ENCODE peak calls at places on chromosomes 11 and 22, in ten cellular contexts. F, B, D, A, T, X, C, R, Z and N are unnamed samples.

GRCh38 chr11:1341928-1342524 is 32.6 kb upstream of the TOLLIP start:
- DNase-seq in F (peak), B (no peak), D (no peak), A (no peak), T (no peak), X (peak), C (no peak), R (no peak), Z (peak), N (no peak)

GRCh38 chr11:133978816-133979215 is 22.0 kb upstream of the IGSF9B start:
- DNase-seq in F (no peak), B (no peak), D (no peak), A (no peak), T (no peak), X (no peak), C (no peak), R (no peak), Z (peak), N (no peak)

GRCh38 chr11:126993599-126993998 is 7.0 kb downstream of the KIRREL3 start:
- DNase-seq in F (no peak), B (no peak), D (no peak), A (no peak), T (no peak), X (no peak), C (no peak), R (no peak), Z (peak), N (no peak)

GRCh38 chr11:92211576-92212167 is 12.9 kb upstream of the FAT3 start:
- DNase-seq in F (peak), B (peak), D (peak), A (peak), T (no peak), X (peak), C (peak), R (no peak), Z (peak), N (peak)

GRCh38 chr11:86245369-86246292 is 1.1 kb downstream of the EED start:
- DNase-seq in F (peak), B (peak), D (no peak), A (no peak), T (peak), X (no peak), C (peak), R (peak), Z (peak), N (peak)

GRCh38 chr11:112345166-112345565 is 84.5 kb upstream of the PLET1 start:
- DNase-seq in F (no peak), B (no peak), D (no peak), A (no peak), T (no peak), X (no peak), C (no peak), R (no peak), Z (no peak), N (no peak)

GRCh38 chr11:126443120-126443519 is 87.6 kb downstream of the ST3GAL4 start:
- DNase-seq in F (no peak), B (no peak), D (no peak), A (no peak), T (no peak), X (no peak), C (no peak), R (no peak), Z (no peak), N (no peak)

GRCh38 chr11:73072935-73073481 is 69.1 kb downstream of the FCHSD2 start:
- DNase-seq in F (peak), B (no peak), D (no peak), A (no peak), T (no peak), X (no peak), C (peak), R (no peak), Z (peak), N (no peak)

GRCh38 chr11:88594274-88594950 is 256.9 kb upstream of the CTSC start:
- DNase-seq in F (no peak), B (no peak), D (no peak), A (no peak), T (no peak), X (no peak), C (no peak), R (no peak), Z (no peak), N (no peak)

GRCh38 chr11:6096417-6096816 is 11.1 kb upstream of the OR56B4 start:
- DNase-seq in F (no peak), B (no peak), D (no peak), A (no peak), T (no peak), X (no peak), C (peak), R (no peak), Z (no peak), N (no peak)

GRCh38 chr22:27383896-27384295 is 417.7 kb downstream of the MN1 start:
- DNase-seq in F (no peak), B (no peak), D (no peak), A (no peak), T (no peak), X (no peak), C (no peak), R (no peak), Z (no peak), N (no peak)

GRCh38 chr22:27381552-27381951 is 420.0 kb downstream of the MN1 start:
- DNase-seq in F (peak), B (no peak), D (no peak), A (no peak), T (no peak), X (no peak), C (no peak), R (no peak), Z (no peak), N (no peak)

GRCh38 chr22:27380826-27381225 is 420.7 kb downstream of the MN1 start:
- DNase-seq in F (peak), B (no peak), D (no peak), A (no peak), T (no peak), X (no peak), C (no peak), R (no peak), Z (no peak), N (no peak)

GRCh38 chr22:27382947-27383346 is 418.6 kb downstream of the MN1 start:
- DNase-seq in F (no peak), B (no peak), D (no peak), A (no peak), T (no peak), X (no peak), C (no peak), R (no peak), Z (no peak), N (no peak)

DNA sequence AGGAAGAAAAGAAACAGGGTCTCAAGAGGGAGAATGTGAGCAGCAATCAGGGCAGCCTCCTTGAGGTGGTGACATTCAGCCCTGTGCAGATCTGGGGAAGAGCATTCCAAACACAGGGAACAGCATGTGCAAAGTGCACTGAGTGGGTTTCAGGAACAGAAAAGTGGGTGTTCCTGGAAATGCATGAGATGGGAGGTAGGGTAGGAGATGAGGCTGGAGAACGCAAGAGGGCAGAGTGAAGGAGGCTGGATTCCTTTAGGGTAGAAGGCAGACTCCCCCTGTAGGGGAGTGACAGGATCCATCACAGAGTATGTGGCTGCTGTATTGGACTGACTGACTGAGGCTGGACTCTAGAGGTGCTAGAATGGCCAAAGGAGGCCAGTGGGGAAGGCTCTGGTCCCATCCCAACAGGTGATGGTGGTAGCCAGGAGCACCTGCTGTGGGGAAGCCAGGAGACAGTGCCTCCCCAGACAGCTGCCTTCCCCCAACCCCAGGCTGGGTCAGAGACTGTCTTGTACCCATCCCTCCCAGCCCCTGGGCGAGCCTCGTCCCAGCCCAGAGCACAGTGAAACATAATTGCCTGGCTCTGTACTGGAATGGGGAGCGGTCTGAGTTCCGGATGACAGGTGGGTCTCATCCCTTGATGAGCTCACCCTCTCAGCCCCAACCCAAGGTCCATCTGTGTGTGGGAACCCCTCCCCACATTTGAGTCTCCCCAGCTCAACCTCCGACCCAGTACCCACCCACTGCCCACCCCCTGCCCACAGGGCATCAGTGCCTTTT is 419.4 kb downstream of the MN1 start:
- DNase-seq in F (no peak), B (peak), D (no peak), A (no peak), T (no peak), X (no peak), C (no peak), R (no peak), Z (no peak), N (no peak)
- TF ChIP-seq CTCF in F (no peak), B (peak), D (no peak), A (no peak), T (no peak), X (no peak), C (no peak), R (no peak), Z (no peak), N (no peak)

GRCh38 chr11:83680351-83680750 is 394.2 kb upstream of the CCDC90B start:
- DNase-seq in F (peak), B (no peak), D (no peak), A (no peak), T (no peak), X (no peak), C (peak), R (no peak), Z (no peak), N (no peak)

GRCh38 chr11:83684071-83684470 is 397.9 kb upstream of the CCDC90B start:
- DNase-seq in F (no peak), B (peak), D (no peak), A (no peak), T (no peak), X (no peak), C (no peak), R (no peak), Z (no peak), N (no peak)

GRCh38 chr11:83681944-83682644 is 395.9 kb upstream of the CCDC90B start:
- DNase-seq in F (peak), B (no peak), D (no peak), A (no peak), T (no peak), X (no peak), C (no peak), R (peak), Z (no peak), N (no peak)

GRCh38 chr11:83682645-83682973 is 396.4 kb upstream of the CCDC90B start:
- DNase-seq in F (no peak), B (no peak), D (no peak), A (no peak), T (no peak), X (no peak), C (peak), R (no peak), Z (no peak), N (no peak)

GRCh38 chr11:83681045-83681781 is 395.0 kb upstream of the CCDC90B start:
- DNase-seq in F (peak), B (no peak), D (no peak), A (no peak), T (no peak), X (no peak), C (no peak), R (peak), Z (no peak), N (no peak)
- H3K4me3 ChIP-seq in F (peak), B (no peak), D (peak), A (no peak), T (no peak), X (no peak), C (no peak), R (no peak), Z (no peak), N (no peak)

DNA sequence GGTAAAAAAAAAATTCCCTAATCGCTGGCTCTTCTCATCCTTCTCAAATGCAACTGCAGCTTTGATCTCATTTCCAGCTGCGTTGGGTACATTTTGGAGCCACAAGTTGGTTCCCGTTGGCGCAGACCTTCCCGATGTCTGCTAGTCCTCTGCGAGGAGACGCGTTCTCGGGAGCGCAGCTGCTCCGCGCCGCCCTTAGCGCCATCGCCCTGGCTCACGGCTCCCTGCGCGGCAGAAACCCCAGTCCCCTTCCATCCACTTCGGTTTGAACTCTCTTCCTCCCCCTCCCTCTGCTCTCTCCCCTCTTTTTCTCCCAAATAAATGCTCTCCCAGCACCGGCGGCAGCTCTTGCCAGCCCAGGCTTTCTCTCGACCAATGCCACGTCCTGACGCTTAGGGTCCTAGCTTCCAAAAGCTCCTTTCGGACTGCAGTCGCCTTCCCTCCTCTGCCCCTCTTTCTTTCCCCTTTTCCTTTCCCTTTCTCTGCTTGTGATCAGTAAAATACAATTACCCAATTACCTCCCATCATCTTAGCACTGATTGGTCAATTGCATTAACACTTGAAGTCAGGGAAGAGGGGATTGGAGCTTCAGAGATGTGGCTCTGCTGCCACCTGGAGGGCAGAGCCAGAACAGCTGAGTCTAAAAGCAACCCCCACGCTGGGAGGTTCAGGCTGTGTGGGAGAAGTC is 1165.7 kb downstream of the LRRC4C start:
- DNase-seq in F (peak), B (peak), D (peak), A (peak), T (peak), X (peak), C (peak), R (peak), Z (peak), N (peak)
- H3K27ac ChIP-seq in F (peak), B (no peak), D (no peak), A (no peak), T (peak), X (no peak), C (no peak), R (peak), Z (peak), N (no peak)

GRCh38 chr11:62591448-62592215 is at the start of gene TUT1:
- DNase-seq in F (peak), B (peak), D (peak), A (peak), T (peak), X (peak), C (peak), R (peak), Z (peak), N (peak)

GRCh38 chr11:62595124-62595523 is 3.8 kb upstream of the TUT1 start:
- DNase-seq in F (no peak), B (no peak), D (no peak), A (no peak), T (no peak), X (no peak), C (no peak), R (no peak), Z (no peak), N (no peak)

GRCh38 chr11:62592989-62593421 is 1.7 kb upstream of the TUT1 start:
- DNase-seq in F (no peak), B (no peak), D (no peak), A (no peak), T (no peak), X (no peak), C (no peak), R (no peak), Z (no peak), N (no peak)

GRCh38 chr11:62593434-62594044 is 2.2 kb upstream of the TUT1 start:
- DNase-seq in F (peak), B (peak), D (peak), A (peak), T (peak), X (peak), C (peak), R (peak), Z (peak), N (peak)

GRCh38 chr11:62592216-62592815 is 993 bp upstream of the TUT1 start:
- DNase-seq in F (no peak), B (no peak), D (peak), A (no peak), T (no peak), X (no peak), C (no peak), R (no peak), Z (no peak), N (no peak)
- TF ChIP-seq CTCF in F (no peak), B (no peak), D (no peak), A (no peak), T (no peak), X (no peak), C (no peak), R (no peak), Z (no peak), N (no peak)

GRCh38 chr22:35337932-35338331 is 38.2 kb downstream of the TOM1 start:
- DNase-seq in F (no peak), B (peak), D (peak), A (no peak), T (no peak), X (no peak), C (no peak), R (no peak), Z (no peak), N (peak)

GRCh38 chr22:35334010-35334409 is 34.3 kb downstream of the TOM1 start:
- DNase-seq in F (no peak), B (no peak), D (no peak), A (no peak), T (no peak), X (no peak), C (no peak), R (no peak), Z (no peak), N (no peak)

GRCh38 chr22:35335468-35335867 is 35.8 kb downstream of the TOM1 start:
- DNase-seq in F (no peak), B (no peak), D (no peak), A (no peak), T (no peak), X (no peak), C (no peak), R (no peak), Z (no peak), N (no peak)

GRCh38 chr22:35333220-35333619 is 33.5 kb downstream of the TOM1 start:
- DNase-seq in F (no peak), B (no peak), D (no peak), A (no peak), T (no peak), X (no peak), C (no peak), R (no peak), Z (no peak), N (no peak)

GRCh38 chr22:35335936-35336781 is 36.5 kb downstream of the TOM1 start:
- DNase-seq in F (no peak), B (no peak), D (peak), A (peak), T (no peak), X (no peak), C (no peak), R (no peak), Z (no peak), N (no peak)
- H3K4me3 ChIP-seq in F (no peak), B (no peak), D (no peak), A (no peak), T (no peak), X (no peak), C (no peak), R (no peak), Z (no peak), N (no peak)

GRCh38 chr11:315516-315994 is 1.7 kb downstream of the IFITM1 start:
- DNase-seq in F (no peak), B (no peak), D (peak), A (no peak), T (no peak), X (no peak), C (no peak), R (no peak), Z (no peak), N (no peak)

GRCh38 chr11:316891-317291 is 3.1 kb downstream of the IFITM1 start:
- DNase-seq in F (no peak), B (no peak), D (no peak), A (no peak), T (no peak), X (no peak), C (no peak), R (no peak), Z (no peak), N (no peak)

GRCh38 chr11:315051-315481 is 1.2 kb downstream of the IFITM1 start:
- DNase-seq in F (no peak), B (no peak), D (peak), A (no peak), T (no peak), X (no peak), C (no peak), R (no peak), Z (no peak), N (no peak)

GRCh38 chr11:313787-314547 is at the start of gene IFITM1:
- DNase-seq in F (peak), B (peak), D (peak), A (no peak), T (peak), X (no peak), C (peak), R (no peak), Z (peak), N (no peak)

DNA sequence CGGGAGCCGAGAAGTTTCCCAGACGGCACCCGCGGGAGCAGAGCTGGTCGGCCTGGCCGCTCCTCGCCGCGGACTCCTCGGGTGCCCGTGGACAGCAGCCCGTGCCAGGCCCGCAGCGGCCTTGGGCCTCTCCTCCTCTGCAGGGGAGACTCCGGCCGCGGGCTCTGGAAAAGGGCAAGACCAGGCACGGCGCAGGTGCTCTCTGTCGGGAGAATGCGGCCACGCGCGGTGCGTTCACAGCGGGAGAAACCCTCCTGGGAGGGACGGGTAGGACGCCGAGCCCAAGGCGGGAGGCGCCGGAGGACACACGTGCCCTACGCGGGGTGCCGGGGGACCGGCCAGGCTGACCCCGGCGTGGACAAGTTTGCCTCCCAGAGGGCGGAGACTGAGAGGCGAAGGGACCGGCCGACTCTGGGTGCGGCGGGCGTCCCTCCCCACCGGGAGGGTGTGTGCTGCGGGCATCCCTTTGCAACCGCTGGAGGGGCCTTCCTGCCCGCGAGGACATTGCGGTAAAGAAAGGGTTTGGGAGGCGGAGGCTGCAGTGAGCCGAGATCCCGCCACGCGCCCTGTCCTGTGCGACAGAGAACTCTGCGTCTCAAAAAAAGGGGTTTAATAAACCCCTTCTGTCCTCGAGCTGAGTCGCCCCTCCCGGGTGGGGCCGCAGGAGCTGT is 2.3 kb downstream of the IFITM1 start:
- DNase-seq in F (no peak), B (no peak), D (peak), A (no peak), T (no peak), X (no peak), C (no peak), R (no peak), Z (no peak), N (no peak)
- H3K27ac ChIP-seq in F (no peak), B (peak), D (peak), A (peak), T (peak), X (no peak), C (no peak), R (peak), Z (no peak), N (no peak)

GRCh38 chr11:63459586-63459985 is 31.4 kb downstream of the PLAAT5 start:
- DNase-seq in F (no peak), B (peak), D (no peak), A (no peak), T (no peak), X (no peak), C (no peak), R (no peak), Z (no peak), N (no peak)
- TF ChIP-seq CTCF in F (no peak), B (no peak), D (no peak), A (no peak), T (no peak), X (no peak), C (no peak), R (no peak), Z (no peak), N (no peak)